ENCODE peak calls at places on chromosomes 12 and 14, in four cellular contexts. B, X, E and W are unnamed samples.
A peak's percentile ranks its signal among the peaks of the same experiment; 100 is the strongest.

GRCh38 chr14:68104518-68104917 is 284.9 kb downstream of the RAD51B start:
- DNase-seq in B (peak; percentile 45), X (no peak), E (no peak), W (no peak)

GRCh38 chr12:57568838-57569237 is 19.0 kb downstream of the KIF5A start:
- DNase-seq in B (no peak), X (no peak), E (no peak), W (no peak)

GRCh38 chr12:106415134-106415533 is 57.6 kb downstream of the POLR3B start:
- DNase-seq in B (peak; percentile 33), X (no peak), E (no peak), W (no peak)

GRCh38 chr12:75978677-75979076 is 52.9 kb downstream of the PHLDA1 start:
- DNase-seq in B (no peak), X (no peak), E (no peak), W (no peak)

GRCh38 chr12:105852496-105852895 is 286.3 kb downstream of the NUAK1 start:
- DNase-seq in B (no peak), X (no peak), E (no peak), W (no peak)

GRCh38 chr14:64544607-64545312 is 4.2 kb downstream of the HSPA2 start:
- DNase-seq in B (no peak), X (no peak), E (no peak), W (no peak)

GRCh38 chr12:88781909-88782308 is 201.6 kb upstream of the KITLG start:
- DNase-seq in B (no peak), X (no peak), E (no peak), W (peak; percentile 4)

GRCh38 chr12:92570056-92570753 is 132.6 kb upstream of the PLEKHG7 start:
- DNase-seq in B (peak; percentile 57), X (peak; percentile 74), E (peak; percentile 60), W (peak; percentile 67)

GRCh38 chr14:20391505-20391904 is 21.8 kb downstream of the TEP1 start:
- DNase-seq in B (no peak), X (no peak), E (no peak), W (no peak)

GRCh38 chr12:48380596-48380995 is 29.9 kb upstream of the ZNF641 start:
- DNase-seq in B (no peak), X (no peak), E (no peak), W (no peak)

GRCh38 chr12:90100619-90101018 is 392.0 kb upstream of the ATP2B1 start:
- DNase-seq in B (no peak), X (no peak), E (no peak), W (no peak)

GRCh38 chr14:99260116-99260515 is 11.9 kb downstream of the BCL11B start:
- DNase-seq in B (no peak), X (no peak), E (no peak), W (no peak)

GRCh38 chr12:96143392-96143791 is 50.8 kb upstream of the ELK3 start:
- DNase-seq in B (no peak), X (no peak), E (no peak), W (no peak)

GRCh38 chr12:50690923-50691322 is 73.0 kb upstream of the ATF1 start:
- DNase-seq in B (no peak), X (peak; percentile 64), E (no peak), W (no peak)

GRCh38 chr14:21525571-21525970 is 575 bp downstream of the SALL2 start:
- DNase-seq in B (no peak), X (peak; percentile 27), E (no peak), W (no peak)

GRCh38 chr12:132658149-132658905 is 28.8 kb downstream of the POLE start:
- DNase-seq in B (no peak), X (no peak), E (no peak), W (no peak)

GRCh38 chr12:34298176-34298970 is 276.1 kb downstream of the ALG10 start:
- DNase-seq in B (no peak), X (no peak), E (no peak), W (no peak)

GRCh38 chr12:71731439-71732356 is 23.0 kb upstream of the RAB21 start:
- DNase-seq in B (no peak), X (no peak), E (no peak), W (no peak)

GRCh38 chr14:105338392-105338791 is 23.8 kb downstream of the PACS2 start:
- DNase-seq in B (no peak), X (no peak), E (no peak), W (no peak)

GRCh38 chr12:108399514-108399913 is 60.4 kb upstream of the CMKLR1 start:
- DNase-seq in B (no peak), X (peak; percentile 13), E (peak; percentile 31), W (no peak)

GRCh38 chr14:91996951-91997371 is 42.9 kb downstream of the TRIP11 start:
- DNase-seq in B (peak; percentile 95), X (no peak), E (no peak), W (peak; percentile 84)

GRCh38 chr12:61857968-61858367 is 402.2 kb upstream of the USP15 start:
- DNase-seq in B (no peak), X (no peak), E (no peak), W (no peak)
- TF ChIP-seq CTCF in B (no peak), X (no peak), E (no peak), W (no peak)

GRCh38 chr14:90253826-90254225 is 2.5 kb upstream of the PSMC1 start:
- DNase-seq in B (no peak), X (no peak), E (no peak), W (no peak)

GRCh38 chr14:90256354-90257131 is at the start of gene PSMC1:
- DNase-seq in B (peak; percentile 85), X (peak; percentile 93), E (peak; percentile 88), W (peak; percentile 82)
- TF ChIP-seq CTCF in B (no peak), X (no peak), E (peak; percentile 24), W (no peak)

DNA sequence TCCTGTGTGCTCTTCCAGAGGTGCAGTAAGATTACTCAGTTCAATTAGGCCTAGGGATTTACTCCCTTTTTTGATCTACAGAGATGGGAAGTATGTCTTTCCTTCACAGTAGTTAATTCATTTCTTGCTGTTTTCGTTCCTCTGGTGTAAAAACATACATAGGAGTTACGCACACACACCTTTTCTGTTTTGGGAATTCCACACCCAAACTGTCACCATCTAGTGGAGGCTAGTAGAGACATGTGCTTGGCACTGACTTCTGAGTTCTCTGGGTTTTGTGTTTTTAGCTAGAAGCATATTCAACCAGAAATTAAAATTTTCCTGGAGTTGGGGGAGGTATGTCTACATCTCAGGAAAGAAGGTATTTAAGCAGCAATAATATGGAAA is 1.4 kb downstream of the SUSD6 start:
- DNase-seq in B (no peak), X (no peak), E (no peak), W (no peak)
- TF ChIP-seq CTCF in B (peak; percentile 21), X (no peak), E (no peak), W (peak; percentile 24)

GRCh38 chr12:84497819-84498218 is 414.8 kb downstream of the SLC6A15 start:
- DNase-seq in B (no peak), X (peak; percentile 37), E (no peak), W (no peak)
- TF ChIP-seq CTCF in B (peak; percentile 58), X (peak; percentile 48), E (no peak), W (peak; percentile 52)

DNA sequence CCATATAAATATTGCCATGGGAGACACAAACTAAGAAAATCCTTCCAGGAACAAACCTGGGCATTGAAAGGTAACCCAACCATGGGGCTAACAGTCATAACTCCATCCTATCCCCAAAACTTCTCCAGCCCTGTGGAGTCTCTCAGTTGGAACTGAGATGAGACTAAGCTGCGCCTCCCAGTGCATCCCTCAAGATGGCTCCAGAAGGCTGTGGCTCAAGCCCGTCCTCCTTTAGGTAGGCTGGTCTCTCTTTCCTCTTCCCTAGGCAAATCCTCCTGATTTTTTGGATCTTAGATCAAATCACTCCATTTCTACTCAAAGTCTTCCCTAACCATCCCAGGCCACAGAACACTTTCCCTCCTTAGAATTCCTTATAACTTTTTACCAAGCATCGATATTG is 364.3 kb upstream of the CCDC196 start:
- DNase-seq in B (no peak), X (no peak), E (no peak), W (no peak)
- TF ChIP-seq CTCF in B (no peak), X (no peak), E (no peak), W (no peak)